ENCODE peak calls at places on chromosomes 16 and 17, in five cellular contexts. V is stimulated activated effector memory CD8-positive, alpha-beta T cell treated with anti-CD3 and anti-CD28 coated beads, Interleukin-12 subunit alpha, Interleukin-12 subunit beta, amount 100 ng/mL, for 72 hours; M is NCI-H1092; J is AG09319; A is right lobe of liver. U is an unnamed sample.

GRCh38 chr16:7397901-7398300 is 65.3 kb downstream of the RBFOX1 start:
- DNase-seq in A (no peak), V (no peak), M (no peak), J (no peak), U (no peak)

GRCh38 chr17:44203731-44204452 is 4.2 kb upstream of the ATXN7L3 start:
- DNase-seq in M (peak; percentile 15), V (no peak), A (no peak), J (no peak), U (no peak)

GRCh38 chr17:30716461-30717289 is 107.8 kb downstream of the CRLF3 start:
- DNase-seq in V (no peak), A (no peak), M (no peak), J (no peak), U (no peak)

GRCh38 chr17:50689251-50689650 is 18.5 kb downstream of the ANKRD40 start:
- DNase-seq in M (no peak), V (no peak), J (no peak), A (no peak), U (no peak)

GRCh38 chr16:11355862-11356261 is 10.6 kb downstream of the RMI2 start:
- DNase-seq in J (no peak), A (no peak), M (no peak), V (no peak), U (no peak)

GRCh38 chr16:50908468-50908867 is 166.6 kb downstream of the CYLD start:
- DNase-seq in M (no peak), V (no peak), J (no peak), A (no peak), U (no peak)

GRCh38 chr17:30323262-30323894 is 10.5 kb downstream of the TMIGD1 start:
- DNase-seq in J (no peak), A (no peak), V (no peak), M (no peak), U (no peak)

GRCh38 chr16:11507350-11507749 is 79.4 kb downstream of the LITAF start:
- DNase-seq in M (no peak), A (no peak), J (no peak), V (no peak), U (no peak)

GRCh38 chr17:55448681-55449080 is 27.0 kb upstream of the MMD start:
- DNase-seq in V (no peak), M (no peak), A (no peak), J (no peak), U (no peak)

GRCh38 chr17:16991349-16992009 is 19.6 kb upstream of the TNFRSF13B start:
- DNase-seq in M (peak; percentile 26), V (peak; percentile 79), J (peak; percentile 28), A (peak; percentile 80), U (peak; percentile 82)

GRCh38 chr17:50425682-50426471 is at the start of gene ACSF2:
- DNase-seq in A (peak; percentile 88), M (no peak), V (peak; percentile 62), J (no peak), U (peak; percentile 66)

GRCh38 chr17:8420041-8420934 is 15.4 kb upstream of the NDEL1 start:
- DNase-seq in M (no peak), V (no peak), A (peak; percentile 96), J (peak; percentile 40), U (peak; percentile 94)

U was measured in mucosa of gallbladder.